ENCODE peak calls at places on chromosome 5, in nine cellular contexts. X, A, B, R, Q, N, T, K and D are unnamed samples.

GRCh38 chr5:178123094-178123986 is 7.5 kb upstream of the RMND5B start:
- DNase-seq in R (peak), K (no peak), Q (no peak), A (no peak), T (no peak), B (no peak), X (no peak), N (no peak), D (no peak)

GRCh38 chr5:64229163-64229774 is 63.6 kb downstream of the RNF180 start:
- DNase-seq in A (no peak), R (peak), Q (no peak), N (peak), T (no peak), K (no peak), B (no peak), X (peak), D (peak)

GRCh38 chr5:123571927-123572326 is 60.0 kb downstream of the CSNK1G3 start:
- DNase-seq in N (no peak), X (no peak), B (no peak), Q (no peak), A (no peak), R (no peak), T (no peak), K (no peak), D (no peak)

GRCh38 chr5:181223729-181224389 is 778 bp downstream of the TRIM41 start:
- DNase-seq in T (no peak), K (no peak), X (no peak), R (no peak), Q (peak), N (peak), B (peak), A (peak), D (no peak)

GRCh38 chr5:16690243-16690839 is 73.5 kb upstream of the RETREG1 start:
- DNase-seq in A (no peak), T (peak), Q (no peak), N (peak), R (peak), X (no peak), B (peak), K (no peak), D (peak)

GRCh38 chr5:16049766-16050165 is 129.8 kb downstream of the MARCHF11 start:
- DNase-seq in B (no peak), R (no peak), N (no peak), Q (no peak), T (no peak), X (no peak), K (no peak), A (no peak), D (no peak)

GRCh38 chr5:133819977-133820471 is 148.4 kb downstream of the C5orf15 start:
- DNase-seq in A (no peak), T (no peak), K (no peak), X (no peak), N (no peak), R (no peak), B (peak), Q (no peak), D (no peak)

GRCh38 chr5:43839218-43839617 is 236.2 kb downstream of the NNT start:
- DNase-seq in T (no peak), R (no peak), Q (no peak), A (no peak), K (no peak), N (no peak), B (no peak), X (peak), D (no peak)

GRCh38 chr5:149135536-149136201 is 5.6 kb upstream of the ABLIM3 start:
- DNase-seq in T (no peak), A (no peak), R (no peak), B (no peak), K (no peak), X (no peak), Q (no peak), N (no peak), D (no peak)

GRCh38 chr5:38751103-38751502 is 94.7 kb upstream of the OSMR start:
- DNase-seq in A (no peak), T (no peak), B (peak), K (no peak), Q (no peak), X (no peak), N (no peak), R (no peak), D (no peak)

GRCh38 chr5:76602094-76602726 is 21.0 kb downstream of the F2RL2 start:
- DNase-seq in Q (no peak), N (no peak), B (no peak), T (no peak), R (no peak), A (no peak), X (no peak), K (no peak), D (no peak)
- TF ChIP-seq CTCF in Q (no peak), N (peak), B (no peak), T (no peak), R (no peak), A (no peak), X (peak), K (no peak), D (no peak)

GRCh38 chr5:176661676-176662075 is 14.4 kb downstream of the TSPAN17 start:
- DNase-seq in T (no peak), X (no peak), R (no peak), Q (no peak), A (no peak), K (no peak), N (no peak), B (no peak), D (no peak)
- TF ChIP-seq CTCF in T (no peak), X (no peak), R (no peak), Q (no peak), A (no peak), K (no peak), N (no peak), B (no peak), D (no peak)

GRCh38 chr5:13830536-13830935 is 114.0 kb downstream of the DNAH5 start:
- DNase-seq in X (no peak), Q (no peak), B (no peak), K (no peak), N (no peak), A (no peak), R (peak), T (no peak), D (no peak)

GRCh38 chr5:13833440-13833839 is 111.0 kb downstream of the DNAH5 start:
- DNase-seq in K (no peak), R (no peak), B (no peak), A (no peak), X (no peak), N (no peak), T (no peak), Q (no peak), D (no peak)

GRCh38 chr5:13831236-13831810 is 113.2 kb downstream of the DNAH5 start:
- DNase-seq in K (no peak), Q (no peak), R (peak), X (no peak), A (no peak), T (no peak), N (no peak), B (no peak), D (no peak)
- TF ChIP-seq CTCF in K (no peak), Q (no peak), R (peak), X (no peak), A (no peak), T (no peak), N (no peak), B (no peak), D (no peak)

GRCh38 chr5:67790390-67790789 is 425.2 kb upstream of the PIK3R1 start:
- DNase-seq in A (peak), N (no peak), Q (no peak), T (no peak), X (no peak), K (no peak), B (no peak), R (no peak), D (no peak)
- TF ChIP-seq CTCF in A (no peak), N (no peak), Q (no peak), T (no peak), X (no peak), K (no peak), B (no peak), R (no peak), D (no peak)

DNA sequence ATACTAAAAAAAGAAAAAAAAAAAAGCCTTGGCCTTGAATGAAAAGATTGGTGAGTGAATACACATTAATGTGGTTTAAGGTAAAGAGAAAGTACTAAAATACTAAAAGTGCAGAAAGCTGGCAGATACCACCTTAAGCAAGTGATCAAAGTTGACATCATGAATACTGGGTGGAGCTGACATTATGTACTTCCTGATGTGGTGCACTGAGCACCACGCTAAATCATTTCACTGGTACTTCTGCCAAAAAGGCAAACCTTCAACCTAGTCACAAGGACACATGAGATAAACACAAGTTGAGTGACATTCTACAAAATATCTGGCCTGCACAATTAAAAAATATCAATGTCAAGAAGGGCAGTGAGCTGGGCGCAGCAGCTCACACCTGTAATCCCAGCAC is 33.8 kb upstream of the PANK3 start:
- DNase-seq in X (no peak), B (no peak), T (no peak), N (no peak), A (no peak), R (no peak), Q (no peak), K (no peak), D (no peak)
- TF ChIP-seq CTCF in X (no peak), B (no peak), T (no peak), N (no peak), A (no peak), R (no peak), Q (no peak), K (no peak), D (no peak)